ENCODE peak calls at places on chromosomes 3 and 15, in nine cellular contexts. I is IMR-90; V is fibroblast of lung; U is A549; X is DND-41; M is body of pancreas; L is right lobe of liver; G is RWPE2; D is CD8-positive, alpha-beta memory T cell. Y is an unnamed sample. For H3K4me1, the result is how much of the 10 kb centered on the place peaks cover.

GRCh38 chr3:37114251-37115145 is 59.9 kb downstream of the LRRFIP2 start:
- DNase-seq in M (no peak), L (no peak), V (peak), I (peak), G (no peak), D (no peak), X (no peak), U (no peak), Y (no peak)

GRCh38 chr3:154684021-154684420 is 254.0 kb upstream of the GPR149 start:
- DNase-seq in U (no peak), L (no peak), G (no peak), M (no peak), X (peak), D (no peak), I (no peak), V (no peak), Y (peak)

GRCh38 chr3:129627350-129628168 is 21.1 kb upstream of the PLXND1 start:
- DNase-seq in U (peak), I (peak), V (peak), M (peak), L (peak), G (peak), D (peak), X (peak), Y (peak)

GRCh38 chr3:107117922-107118576 is 259.2 kb upstream of the CCDC54 start:
- DNase-seq in U (peak), G (no peak), V (peak), X (peak), D (no peak), I (peak), M (no peak), L (no peak), Y (no peak)

GRCh38 chr3:150309557-150309956 is 98.5 kb upstream of the TSC22D2 start:
- DNase-seq in L (no peak), X (no peak), I (peak), M (no peak), U (no peak), V (peak), D (no peak), G (no peak), Y (no peak)

GRCh38 chr15:58521293-58521991 is 89.7 kb downstream of the LIPC start:
- DNase-seq in X (no peak), D (no peak), V (peak), G (peak), M (peak), I (peak), L (peak), U (peak), Y (peak)

GRCh38 chr15:78004919-78005634 is 72.4 kb downstream of the TBC1D2B start:
- DNase-seq in G (no peak), V (peak), X (no peak), I (peak), M (peak), L (peak), U (no peak), D (no peak), Y (peak)

GRCh38 chr3:176403531-176403930 is 793.8 kb downstream of the TBL1XR1 start:
- DNase-seq in M (no peak), D (no peak), I (no peak), G (no peak), X (no peak), L (no peak), V (no peak), U (no peak), Y (no peak)

GRCh38 chr3:52022323-52023100 is 26.8 kb upstream of the RPL29 start:
- DNase-seq in U (no peak), L (no peak), M (no peak), D (no peak), I (peak), V (no peak), X (no peak), G (no peak), Y (peak)

GRCh38 chr3:170572665-170573253 is 13.1 kb downstream of the SLC7A14 start:
- DNase-seq in D (no peak), V (peak), I (peak), G (no peak), L (no peak), X (no peak), M (no peak), U (no peak), Y (no peak)

GRCh38 chr3:17136251-17136721 is 251.5 kb downstream of the PLCL2 start:
- DNase-seq in G (no peak), I (no peak), M (peak), U (no peak), V (no peak), L (no peak), X (no peak), D (no peak), Y (no peak)

GRCh38 chr3:38541800-38542199 is 45.7 kb downstream of the EXOG start:
- DNase-seq in V (no peak), L (no peak), X (no peak), D (no peak), I (no peak), U (no peak), G (no peak), M (no peak), Y (no peak)

GRCh38 chr3:124360626-124361025 is 368.7 kb upstream of the ROPN1 start:
- DNase-seq in I (no peak), V (no peak), X (no peak), M (no peak), D (no peak), G (no peak), U (no peak), L (no peak), Y (no peak)

GRCh38 chr3:114758828-114759709 is 388.0 kb downstream of the ZBTB20 start:
- DNase-seq in L (no peak), X (no peak), U (no peak), I (peak), D (no peak), V (peak), M (peak), G (no peak), Y (no peak)

GRCh38 chr3:58237238-58237939 is at the start of gene ABHD6:
- DNase-seq in V (peak), D (peak), U (peak), X (peak), M (peak), I (peak), L (peak), G (peak), Y (peak)

GRCh38 chr3:167198949-167199348 is 181.1 kb downstream of the ZBBX start:
- DNase-seq in X (no peak), G (no peak), U (no peak), I (no peak), V (no peak), L (no peak), D (no peak), M (no peak), Y (no peak)

GRCh38 chr3:77687545-77687944 is 647.6 kb downstream of the ROBO2 start:
- DNase-seq in G (no peak), V (no peak), I (no peak), U (no peak), L (no peak), D (no peak), X (no peak), M (no peak), Y (no peak)

GRCh38 chr3:168511428-168512014 is 415.8 kb upstream of the GOLIM4 start:
- DNase-seq in I (peak), U (no peak), L (no peak), M (no peak), D (no peak), V (peak), G (no peak), X (no peak), Y (no peak)

GRCh38 chr3:178540184-178540583 is 3.9 kb downstream of the KCNMB2 start:
- DNase-seq in U (no peak), I (no peak), X (no peak), V (no peak), M (no peak), G (no peak), L (no peak), D (no peak), Y (no peak)

GRCh38 chr3:106880206-106880605 is 497.0 kb upstream of the CCDC54 start:
- DNase-seq in G (no peak), X (peak), U (no peak), V (no peak), D (no peak), I (no peak), L (no peak), M (no peak), Y (no peak)

GRCh38 chr3:38150780-38151528 is 12.5 kb downstream of the MYD88 start:
- DNase-seq in X (no peak), D (no peak), I (no peak), V (no peak), M (no peak), G (no peak), U (no peak), L (no peak), Y (no peak)

GRCh38 chr15:88646951-88647350 is 8.1 kb downstream of the ISG20 start:
- DNase-seq in V (no peak), U (no peak), D (no peak), I (no peak), G (peak), M (no peak), X (no peak), L (no peak), Y (no peak)

GRCh38 chr3:176950743-176951142 is 246.5 kb downstream of the TBL1XR1 start:
- DNase-seq in G (no peak), X (no peak), D (no peak), L (no peak), I (peak), M (no peak), U (no peak), V (no peak), Y (no peak)

GRCh38 chr15:91482799-91483198 is 370.7 kb upstream of the SLCO3A1 start:
- DNase-seq in M (no peak), G (no peak), D (peak), I (no peak), L (no peak), V (no peak), U (no peak), X (peak), Y (no peak)

GRCh38 chr15:73685981-73686380 is 1.8 kb downstream of the CD276 start:
- DNase-seq in D (no peak), X (no peak), I (no peak), U (no peak), G (no peak), L (no peak), M (no peak), V (peak), Y (no peak)

DNA sequence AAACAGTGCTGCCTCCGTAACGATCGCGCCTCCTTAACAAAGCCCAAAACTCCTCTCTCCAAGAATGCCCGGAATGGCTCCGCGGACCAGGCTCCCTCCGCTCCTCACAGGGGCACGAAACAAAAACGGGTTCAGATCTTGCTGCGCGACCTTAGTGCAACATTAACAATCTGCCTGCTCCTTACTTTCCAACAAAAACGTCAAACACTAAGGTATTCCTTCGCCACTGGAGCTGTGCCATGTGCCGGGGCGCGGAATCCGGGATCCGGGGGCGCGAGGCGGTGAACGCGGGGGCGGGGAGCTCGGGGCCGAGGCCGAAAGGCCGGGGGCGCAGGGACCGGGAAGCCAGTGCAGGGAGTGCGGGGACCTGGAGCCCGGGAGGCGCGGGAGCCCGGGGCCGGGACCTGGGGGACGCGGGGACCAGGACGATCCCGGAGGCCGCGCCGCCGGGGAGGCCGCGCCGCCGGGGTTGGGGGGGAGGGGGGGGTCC is 424 bp downstream of the CYFIP1 start:
- DNase-seq in V (no peak), L (no peak), M (peak), X (no peak), U (peak), D (no peak), G (peak), I (peak), Y (peak)
- H3K4me1 ChIP-seq in V (under half), L (under half), M (under half), X (under half), U (under half), D (under half), G (under half), I (under half), Y (under half)

DNA sequence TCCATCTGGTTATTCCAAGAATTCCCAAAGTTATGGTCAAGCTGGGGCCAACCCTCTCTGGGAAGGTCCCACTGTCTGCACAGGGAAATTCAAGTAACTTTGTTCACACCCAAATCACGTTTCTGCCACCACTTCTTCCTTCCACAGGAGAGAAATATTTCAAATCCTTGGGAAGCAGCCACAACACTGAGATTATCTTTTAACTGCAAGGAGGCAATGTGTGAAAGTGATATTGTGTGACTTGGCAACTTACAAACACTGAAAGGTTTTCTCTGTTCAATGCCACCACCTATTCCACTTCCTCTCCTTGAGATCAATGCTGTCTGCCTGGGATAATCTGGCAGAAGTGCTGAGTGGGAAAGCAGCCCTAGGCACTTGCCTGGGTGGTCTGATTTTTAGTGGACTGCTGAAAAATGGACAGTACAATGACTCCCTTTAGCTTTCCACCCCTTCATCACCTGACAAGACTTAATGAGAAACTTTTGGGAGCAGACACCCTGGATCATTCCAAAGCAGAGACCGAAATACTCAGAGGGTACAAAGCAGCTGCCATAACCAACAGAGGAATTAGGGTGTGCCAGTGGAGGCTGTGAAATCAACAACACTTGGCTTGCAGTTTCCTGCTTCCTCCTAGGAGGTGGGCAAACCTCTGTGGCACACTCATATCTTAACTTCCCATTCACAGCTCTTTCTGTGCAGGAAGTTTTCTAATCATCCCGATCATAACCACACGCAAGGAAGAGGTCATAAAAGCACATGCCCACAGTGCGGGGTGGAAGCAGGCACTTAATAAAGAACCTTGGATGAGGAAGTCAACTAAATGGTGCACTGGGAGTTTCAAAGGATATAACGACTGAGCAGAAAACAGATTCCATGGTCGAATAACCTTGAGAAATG is 5.4 kb downstream of the SCAMP2 start:
- DNase-seq in V (no peak), G (no peak), L (no peak), I (no peak), U (no peak), M (no peak), D (no peak), X (no peak), Y (no peak)
- H3K4me3 ChIP-seq in V (no peak), G (no peak), L (no peak), I (no peak), U (no peak), M (no peak), D (peak), X (no peak), Y (no peak)

DNA sequence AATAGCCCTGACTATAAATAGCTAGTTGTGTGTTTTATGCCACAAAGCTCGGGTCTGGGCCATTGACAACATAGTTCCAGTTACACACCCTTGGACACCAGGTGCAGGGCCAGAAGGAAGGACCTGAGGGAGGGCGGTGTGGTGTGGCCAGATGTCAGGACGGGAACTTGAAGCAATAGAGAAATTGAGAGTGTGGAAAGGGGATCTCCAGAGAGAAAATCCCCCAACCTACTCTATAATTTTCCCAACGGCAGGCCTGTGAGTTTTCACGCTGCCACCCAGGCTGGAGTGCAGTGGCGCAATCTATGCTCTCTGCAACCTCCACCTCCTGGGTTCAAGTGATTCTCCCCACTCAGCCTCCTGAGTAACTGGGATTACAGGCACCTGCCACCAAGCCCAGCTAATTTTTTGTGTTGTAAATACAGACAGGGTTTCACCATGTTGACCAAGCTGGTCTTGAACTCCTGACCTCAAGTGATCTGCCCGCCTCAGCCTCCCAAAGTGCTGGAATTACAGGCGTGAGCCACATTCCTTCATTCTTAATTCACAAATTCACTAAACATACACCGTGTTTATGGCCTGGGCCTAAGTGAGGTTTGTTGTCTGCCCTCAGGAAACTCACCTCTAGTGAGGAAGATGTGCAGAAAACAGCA is 70.8 kb upstream of the KLF13 start:
- DNase-seq in G (peak), L (no peak), I (no peak), X (no peak), V (no peak), U (no peak), D (no peak), M (no peak), Y (peak)
- H3K4me1 ChIP-seq in G (under half), L (under half), I (under half), X (under half), V (under half), U (under half), D (under half), M (under half), Y (under half)

GRCh38 chr3:172223870-172224269 is 184.5 kb downstream of the FNDC3B start:
- DNase-seq in D (no peak), G (no peak), X (no peak), M (no peak), U (no peak), V (no peak), L (no peak), I (peak), Y (no peak)
- H3K4me3 ChIP-seq in D (no peak), G (no peak), X (no peak), M (no peak), U (no peak), V (no peak), L (no peak), I (no peak), Y (no peak)

GRCh38 chr3:42022355-42022754 is 60.5 kb upstream of the ULK4 start:
- DNase-seq in U (no peak), M (no peak), X (no peak), D (no peak), I (no peak), V (no peak), L (no peak), G (no peak), Y (no peak)
- H3K4me1 ChIP-seq in U (half or more), M (half or more), X (under half), D (under half), I (under half), V (under half), L (under half), G (half or more), Y (half or more)

GRCh38 chr15:55266547-55266946 is 23.1 kb downstream of the RAB27A start:
- DNase-seq in G (no peak), X (no peak), D (no peak), L (no peak), I (no peak), V (no peak), M (no peak), U (no peak), Y (no peak)
- H3K4me3 ChIP-seq in G (no peak), X (no peak), D (peak), L (no peak), I (no peak), V (no peak), M (no peak), U (no peak), Y (no peak)

DNA sequence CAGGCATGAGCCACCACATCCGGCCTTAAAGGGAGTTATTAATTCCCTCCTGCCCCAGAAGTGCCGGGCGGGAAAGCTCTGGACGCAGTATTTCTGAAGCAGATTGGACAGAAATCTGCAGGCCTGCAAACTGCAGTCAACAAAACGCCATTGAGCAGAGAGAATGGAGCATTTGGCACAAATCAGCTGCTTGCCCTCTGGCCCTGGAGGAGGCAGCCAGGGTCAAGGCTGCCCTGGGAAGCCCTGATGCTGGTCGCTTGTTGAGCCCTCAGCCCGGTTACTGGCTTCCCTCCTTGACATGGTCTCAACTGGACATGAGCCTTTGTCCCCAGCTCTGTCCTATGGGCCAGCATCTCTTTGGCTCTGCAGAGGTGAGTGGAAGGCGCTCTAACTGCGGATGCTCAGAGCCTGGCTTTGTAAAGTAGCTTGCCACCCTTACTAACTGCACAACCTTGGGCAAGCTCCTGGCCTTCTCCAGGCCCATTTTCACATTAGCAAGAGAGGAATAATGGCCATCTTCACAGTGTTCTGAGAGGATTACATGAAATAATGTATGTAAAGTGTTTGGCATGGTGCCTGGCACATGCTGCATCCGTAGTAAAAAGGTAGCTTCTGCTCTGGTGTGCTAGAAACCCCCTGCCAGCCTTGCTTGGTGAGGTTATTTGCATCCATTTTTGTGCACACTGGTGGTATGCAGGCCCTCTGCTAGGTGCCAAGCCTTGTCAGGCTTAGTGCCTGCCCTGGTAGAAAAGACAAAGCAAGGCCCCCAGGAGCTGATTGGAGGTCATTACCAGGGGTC is 4.1 kb downstream of the SEMA4B start:
- DNase-seq in I (no peak), D (no peak), X (no peak), G (no peak), V (no peak), L (peak), M (no peak), U (no peak), Y (no peak)
- H3K4me1 ChIP-seq in I (under half), D (under half), X (under half), G (half or more), V (under half), L (under half), M (half or more), U (under half), Y (under half)

DNA sequence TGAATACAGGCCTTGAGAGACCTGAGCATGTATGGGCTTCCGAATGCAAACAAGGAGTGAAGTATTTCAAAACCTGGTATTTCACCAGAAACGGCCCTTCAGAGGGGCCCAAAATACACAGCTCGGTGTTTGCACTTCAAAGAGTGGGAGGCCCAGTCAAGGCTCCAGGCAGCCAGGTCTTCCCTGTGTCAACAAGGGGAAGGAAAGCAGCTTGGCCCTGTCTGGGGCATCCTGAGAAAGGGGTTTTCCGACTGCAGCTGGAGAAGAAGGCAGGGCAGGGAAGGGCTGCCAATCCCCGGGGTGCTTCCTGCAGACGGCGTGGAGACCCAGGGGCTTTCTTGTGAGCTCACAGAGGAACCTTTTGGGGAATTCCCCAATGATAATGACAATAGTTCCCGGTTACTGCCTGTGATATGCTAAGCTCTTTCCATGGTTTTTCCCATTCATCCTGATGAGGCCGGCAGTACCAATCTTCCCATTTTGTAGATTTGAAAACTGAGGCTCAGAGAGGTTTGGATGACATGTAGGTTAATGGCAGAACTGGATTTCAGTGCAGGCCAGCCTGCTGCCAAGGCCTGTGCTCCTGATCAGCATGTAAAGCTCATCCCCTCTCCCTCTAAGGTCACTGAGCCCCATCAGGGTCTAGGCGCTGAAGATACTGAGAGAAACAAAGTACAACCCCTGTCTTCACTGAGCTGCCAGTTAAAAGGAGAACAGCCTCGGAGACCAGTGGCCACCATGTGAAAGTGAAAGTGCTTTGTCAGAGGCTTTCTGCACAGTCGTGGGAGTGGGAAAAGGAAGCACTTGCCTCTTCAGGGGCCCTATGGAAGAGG is 43.0 kb upstream of the TLE3 start:
- DNase-seq in V (no peak), D (peak), X (peak), G (no peak), L (peak), U (no peak), I (peak), M (peak), Y (peak)
- H3K4me3 ChIP-seq in V (no peak), D (peak), X (no peak), G (no peak), L (no peak), U (no peak), I (no peak), M (no peak), Y (peak)

Y was measured in upper lobe of right lung.